ENCODE peak calls at places on chromosomes 5 and 9, in six cellular contexts. One of them, this sample, is unnamed.

GRCh38 chr9:107487521-107488399 is 1.8 kb downstream of the KLF4 start:
- DNase-seq in ovary: peak; percentile 60
- DNase-seq in PC-3: peak; percentile 79
- DNase-seq in CD8-positive, alpha-beta memory T cell: no peak
- DNase-seq in H7: peak; percentile 81
- DNase-seq in left ventricle myocardium inferior: peak; percentile 45
- DNase-seq in this sample: no peak

GRCh38 chr9:109466623-109467590 is 31.2 kb downstream of the PTPN3 start:
- DNase-seq in PC-3: peak; percentile 18
- DNase-seq in H7: no peak
- DNase-seq in ovary: no peak
- DNase-seq in left ventricle myocardium inferior: no peak
- DNase-seq in CD8-positive, alpha-beta memory T cell: no peak
- DNase-seq in this sample: no peak

GRCh38 chr9:37386988-37387387 is 35.5 kb upstream of the GRHPR start:
- DNase-seq in CD8-positive, alpha-beta memory T cell: no peak
- DNase-seq in left ventricle myocardium inferior: no peak
- DNase-seq in H7: no peak
- DNase-seq in PC-3: no peak
- DNase-seq in ovary: no peak
- DNase-seq in this sample: no peak

GRCh38 chr9:89892920-89893319 is 288.1 kb downstream of the GADD45G start:
- DNase-seq in PC-3: no peak
- DNase-seq in ovary: no peak
- DNase-seq in H7: no peak
- DNase-seq in CD8-positive, alpha-beta memory T cell: no peak
- DNase-seq in left ventricle myocardium inferior: no peak
- DNase-seq in this sample: no peak

GRCh38 chr5:43556857-43557593 is at the start of gene PAIP1:
- DNase-seq in ovary: peak; percentile 79
- DNase-seq in H7: peak; percentile 90
- DNase-seq in left ventricle myocardium inferior: peak; percentile 85
- DNase-seq in PC-3: peak; percentile 89
- DNase-seq in CD8-positive, alpha-beta memory T cell: peak; percentile 74
- DNase-seq in this sample: peak; percentile 91

GRCh38 chr5:150122158-150122510 is 33.5 kb downstream of the PDGFRB start:
- DNase-seq in ovary: peak; percentile 18
- DNase-seq in CD8-positive, alpha-beta memory T cell: no peak
- DNase-seq in H7: peak; percentile 91
- DNase-seq in PC-3: peak; percentile 31
- DNase-seq in left ventricle myocardium inferior: no peak
- DNase-seq in this sample: peak; percentile 33

GRCh38 chr5:111360173-111360572 is 136.0 kb downstream of the CAMK4 start:
- DNase-seq in CD8-positive, alpha-beta memory T cell: no peak
- DNase-seq in ovary: no peak
- DNase-seq in PC-3: no peak
- DNase-seq in left ventricle myocardium inferior: no peak
- DNase-seq in H7: no peak
- DNase-seq in this sample: no peak

GRCh38 chr5:127549551-127549950 is 32.1 kb downstream of the PRRC1 start:
- DNase-seq in left ventricle myocardium inferior: no peak
- DNase-seq in H7: no peak
- DNase-seq in ovary: no peak
- DNase-seq in CD8-positive, alpha-beta memory T cell: no peak
- DNase-seq in PC-3: peak; percentile 35
- DNase-seq in this sample: no peak

GRCh38 chr5:174793684-174794328 is 69.4 kb downstream of the MSX2 start:
- DNase-seq in CD8-positive, alpha-beta memory T cell: no peak
- DNase-seq in PC-3: peak; percentile 61
- DNase-seq in left ventricle myocardium inferior: peak; percentile 47
- DNase-seq in ovary: peak; percentile 15
- DNase-seq in H7: peak; percentile 88
- DNase-seq in this sample: peak; percentile 62

GRCh38 chr9:95724253-95724991 is 151.1 kb upstream of the ERCC6L2 start:
- DNase-seq in PC-3: no peak
- DNase-seq in left ventricle myocardium inferior: no peak
- DNase-seq in ovary: no peak
- DNase-seq in CD8-positive, alpha-beta memory T cell: peak; percentile 38
- DNase-seq in H7: no peak
- DNase-seq in this sample: no peak

GRCh38 chr5:123209163-123210013 is 120.3 kb downstream of the PRDM6 start:
- DNase-seq in PC-3: peak; percentile 62
- DNase-seq in H7: no peak
- DNase-seq in ovary: no peak
- DNase-seq in CD8-positive, alpha-beta memory T cell: no peak
- DNase-seq in left ventricle myocardium inferior: no peak
- DNase-seq in this sample: peak; percentile 80

GRCh38 chr5:102713682-102714231 is 41.3 kb upstream of the PAM start:
- DNase-seq in H7: no peak
- DNase-seq in PC-3: no peak
- DNase-seq in CD8-positive, alpha-beta memory T cell: no peak
- DNase-seq in ovary: no peak
- DNase-seq in left ventricle myocardium inferior: no peak
- DNase-seq in this sample: no peak

GRCh38 chr9:133821606-133822438 is 83.7 kb upstream of the SARDH start:
- DNase-seq in PC-3: no peak
- DNase-seq in ovary: no peak
- DNase-seq in H7: no peak
- DNase-seq in CD8-positive, alpha-beta memory T cell: no peak
- DNase-seq in left ventricle myocardium inferior: no peak
- DNase-seq in this sample: no peak

GRCh38 chr9:7536310-7536939 is 263.2 kb downstream of the DMAC1 start:
- DNase-seq in ovary: no peak
- DNase-seq in PC-3: peak; percentile 24
- DNase-seq in left ventricle myocardium inferior: no peak
- DNase-seq in H7: peak; percentile 28
- DNase-seq in CD8-positive, alpha-beta memory T cell: no peak
- DNase-seq in this sample: peak; percentile 10

GRCh38 chr9:27365977-27366376 is 69.0 kb upstream of the EQTN start:
- DNase-seq in H7: no peak
- DNase-seq in ovary: no peak
- DNase-seq in CD8-positive, alpha-beta memory T cell: no peak
- DNase-seq in PC-3: no peak
- DNase-seq in left ventricle myocardium inferior: no peak
- DNase-seq in this sample: no peak

GRCh38 chr5:76401801-76402250 is 1.3 kb upstream of the IQGAP2 start:
- DNase-seq in CD8-positive, alpha-beta memory T cell: no peak
- DNase-seq in ovary: no peak
- DNase-seq in H7: no peak
- DNase-seq in left ventricle myocardium inferior: no peak
- DNase-seq in PC-3: no peak
- DNase-seq in this sample: no peak

GRCh38 chr5:17359451-17359965 is 138.5 kb upstream of the TAF11L2 start:
- DNase-seq in left ventricle myocardium inferior: no peak
- DNase-seq in ovary: no peak
- DNase-seq in PC-3: no peak
- DNase-seq in H7: no peak
- DNase-seq in CD8-positive, alpha-beta memory T cell: no peak
- DNase-seq in this sample: peak; percentile 26

GRCh38 chr9:112971415-112971814 is 40.6 kb downstream of the ZNF883 start:
- DNase-seq in left ventricle myocardium inferior: no peak
- DNase-seq in H7: peak; percentile 51
- DNase-seq in ovary: no peak
- DNase-seq in PC-3: peak; percentile 29
- DNase-seq in CD8-positive, alpha-beta memory T cell: no peak
- DNase-seq in this sample: peak; percentile 8

GRCh38 chr5:125412051-125412560 is 665.7 kb upstream of the ZNF608 start:
- DNase-seq in ovary: no peak
- DNase-seq in PC-3: peak; percentile 64
- DNase-seq in H7: peak; percentile 15
- DNase-seq in CD8-positive, alpha-beta memory T cell: no peak
- DNase-seq in left ventricle myocardium inferior: no peak
- DNase-seq in this sample: no peak

GRCh38 chr5:56310711-56311204 is 77.6 kb upstream of the ANKRD55 start:
- DNase-seq in PC-3: no peak
- DNase-seq in CD8-positive, alpha-beta memory T cell: no peak
- DNase-seq in H7: no peak
- DNase-seq in left ventricle myocardium inferior: no peak
- DNase-seq in ovary: no peak
- DNase-seq in this sample: peak; percentile 54

GRCh38 chr9:130527651-130528310 is 51.6 kb upstream of the FUBP3 start:
- DNase-seq in PC-3: no peak
- DNase-seq in left ventricle myocardium inferior: no peak
- DNase-seq in H7: no peak
- DNase-seq in ovary: no peak
- DNase-seq in CD8-positive, alpha-beta memory T cell: no peak
- DNase-seq in this sample: no peak

GRCh38 chr5:168365581-168366081 is 74.2 kb downstream of the WWC1 start:
- DNase-seq in CD8-positive, alpha-beta memory T cell: no peak
- DNase-seq in H7: peak; percentile 69
- DNase-seq in left ventricle myocardium inferior: no peak
- DNase-seq in PC-3: peak; percentile 75
- DNase-seq in ovary: no peak
- DNase-seq in this sample: peak; percentile 63

GRCh38 chr5:149448831-149449714 is 70.0 kb upstream of the IL17B start:
- DNase-seq in H7: peak; percentile 69
- DNase-seq in PC-3: peak; percentile 61
- DNase-seq in ovary: no peak
- DNase-seq in left ventricle myocardium inferior: no peak
- DNase-seq in CD8-positive, alpha-beta memory T cell: no peak
- DNase-seq in this sample: no peak

GRCh38 chr9:8826281-8826680 is 1026.7 kb upstream of the DMAC1 start:
- DNase-seq in left ventricle myocardium inferior: no peak
- DNase-seq in H7: no peak
- DNase-seq in ovary: no peak
- DNase-seq in PC-3: no peak
- DNase-seq in CD8-positive, alpha-beta memory T cell: no peak
- DNase-seq in this sample: no peak

GRCh38 chr5:158637039-158637438 is 462.7 kb downstream of the EBF1 start:
- DNase-seq in ovary: no peak
- DNase-seq in PC-3: no peak
- DNase-seq in CD8-positive, alpha-beta memory T cell: no peak
- DNase-seq in H7: no peak
- DNase-seq in left ventricle myocardium inferior: no peak
- DNase-seq in this sample: no peak

GRCh38 chr9:106830527-106831140 is 32.3 kb upstream of the ZNF462 start:
- DNase-seq in PC-3: no peak
- DNase-seq in H7: no peak
- DNase-seq in left ventricle myocardium inferior: no peak
- DNase-seq in CD8-positive, alpha-beta memory T cell: no peak
- DNase-seq in ovary: no peak
- DNase-seq in this sample: no peak

GRCh38 chr9:81851340-81851739 is 76.9 kb upstream of the SPATA31D4 start:
- DNase-seq in H7: no peak
- DNase-seq in ovary: no peak
- DNase-seq in left ventricle myocardium inferior: no peak
- DNase-seq in PC-3: no peak
- DNase-seq in CD8-positive, alpha-beta memory T cell: no peak
- DNase-seq in this sample: no peak

DNA sequence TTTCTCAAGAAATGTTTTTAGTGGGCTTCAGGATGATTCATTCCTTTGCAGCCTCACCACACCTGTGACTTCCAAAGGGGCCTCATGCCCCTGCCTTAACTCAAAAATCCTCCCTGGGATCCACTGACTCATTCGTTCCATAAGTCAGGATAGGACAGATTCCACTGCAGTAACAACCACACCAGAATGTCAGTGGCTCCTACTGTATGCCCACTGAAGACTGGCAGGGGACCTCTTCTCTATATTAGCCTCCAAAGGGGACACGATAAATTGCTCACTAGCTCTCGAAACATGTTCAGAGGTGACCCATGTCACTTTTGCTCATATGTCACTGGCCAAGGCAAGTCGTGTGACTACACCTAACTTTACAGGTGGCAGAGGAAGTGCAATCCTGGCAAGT is 25.7 kb upstream of the LHX2 start:
- DNase-seq in left ventricle myocardium inferior: no peak
- DNase-seq in H7: no peak
- DNase-seq in CD8-positive, alpha-beta memory T cell: no peak
- DNase-seq in PC-3: no peak
- DNase-seq in ovary: no peak
- DNase-seq in this sample: no peak
- H3K27me3 ChIP-seq in left ventricle myocardium inferior: peaks cover 61% of the 10 kb centered on the region
- H3K27me3 ChIP-seq in H7: peaks cover 6% of the 10 kb centered on the region
- H3K27me3 ChIP-seq in CD8-positive, alpha-beta memory T cell: peaks cover 3% of the 10 kb centered on the region
- H3K27me3 ChIP-seq in PC-3: peaks cover 12% of the 10 kb centered on the region
- H3K27me3 ChIP-seq in ovary: no peaks in the 10 kb centered on the region
- H3K27me3 ChIP-seq in this sample: no peaks in the 10 kb centered on the region

DNA sequence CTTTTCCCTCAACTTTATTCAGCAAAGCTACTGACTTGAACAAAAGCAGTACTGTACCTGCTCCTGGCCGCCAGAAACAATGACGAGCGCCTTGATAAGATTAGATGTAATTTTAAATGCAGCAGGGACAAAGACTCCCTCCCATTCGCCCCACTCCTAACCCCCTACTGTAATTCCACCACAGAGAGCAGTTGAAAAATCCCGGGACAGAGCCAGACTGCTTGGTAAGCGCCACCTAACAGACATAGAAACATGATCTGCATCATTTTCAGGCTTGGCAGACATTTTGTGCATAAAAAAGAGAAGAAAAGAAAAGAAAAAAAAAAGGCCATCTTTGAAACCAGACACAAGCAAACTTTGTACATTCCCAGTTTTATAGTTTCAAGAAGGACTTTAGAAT is 81.9 kb downstream of the ISL1 start:
- DNase-seq in ovary: no peak
- DNase-seq in PC-3: peak; percentile 23
- DNase-seq in left ventricle myocardium inferior: no peak
- DNase-seq in H7: no peak
- DNase-seq in CD8-positive, alpha-beta memory T cell: no peak
- DNase-seq in this sample: no peak
- H3K27me3 ChIP-seq in ovary: no peaks in the 10 kb centered on the region
- H3K27me3 ChIP-seq in PC-3: no peaks in the 10 kb centered on the region
- H3K27me3 ChIP-seq in left ventricle myocardium inferior: no peaks in the 10 kb centered on the region
- H3K27me3 ChIP-seq in H7: no peaks in the 10 kb centered on the region
- H3K27me3 ChIP-seq in CD8-positive, alpha-beta memory T cell: no peaks in the 10 kb centered on the region
- H3K27me3 ChIP-seq in this sample: no peaks in the 10 kb centered on the region

DNA sequence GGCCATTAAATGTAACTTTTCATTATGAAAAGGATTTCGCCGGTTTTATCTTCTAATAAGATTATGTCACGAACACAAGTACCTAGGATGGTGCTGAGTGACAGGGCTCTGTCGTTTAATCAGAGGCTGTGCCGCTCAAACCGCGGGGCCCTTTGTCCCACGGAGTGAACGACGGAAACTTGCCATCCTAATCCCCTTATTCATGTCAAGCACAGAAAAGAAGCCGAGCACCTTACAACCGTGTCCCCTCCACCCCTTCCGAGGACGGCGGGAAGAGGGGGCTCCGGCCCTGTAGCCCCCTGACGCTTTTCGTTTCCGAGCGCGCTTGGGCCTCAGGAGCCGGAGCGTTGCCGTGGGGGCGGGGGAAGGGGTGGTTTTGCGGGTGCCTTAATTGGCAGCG is 11.2 kb downstream of the LMX1B start:
- DNase-seq in H7: peak; percentile 73
- DNase-seq in ovary: no peak
- DNase-seq in PC-3: no peak
- DNase-seq in CD8-positive, alpha-beta memory T cell: no peak
- DNase-seq in left ventricle myocardium inferior: no peak
- DNase-seq in this sample: no peak
- H3K27me3 ChIP-seq in H7: peaks cover 99% of the 10 kb centered on the region
- H3K27me3 ChIP-seq in ovary: peaks cover 16% of the 10 kb centered on the region
- H3K27me3 ChIP-seq in PC-3: peaks cover 28% of the 10 kb centered on the region
- H3K27me3 ChIP-seq in CD8-positive, alpha-beta memory T cell: peaks cover 68% of the 10 kb centered on the region
- H3K27me3 ChIP-seq in left ventricle myocardium inferior: peaks cover 100% of the 10 kb centered on the region
- H3K27me3 ChIP-seq in this sample: no peaks in the 10 kb centered on the region

GRCh38 chr9:86943223-86943870 is 4.0 kb downstream of the GAS1 start:
- DNase-seq in PC-3: no peak
- DNase-seq in H7: no peak
- DNase-seq in ovary: peak; percentile 37
- DNase-seq in CD8-positive, alpha-beta memory T cell: no peak
- DNase-seq in left ventricle myocardium inferior: no peak
- DNase-seq in this sample: no peak
- H3K27me3 ChIP-seq in PC-3: peaks cover 62% of the 10 kb centered on the region
- H3K27me3 ChIP-seq in H7: peaks cover 55% of the 10 kb centered on the region
- H3K27me3 ChIP-seq in ovary: no peaks in the 10 kb centered on the region
- H3K27me3 ChIP-seq in CD8-positive, alpha-beta memory T cell: peaks cover 36% of the 10 kb centered on the region
- H3K27me3 ChIP-seq in left ventricle myocardium inferior: peaks cover 34% of the 10 kb centered on the region
- H3K27me3 ChIP-seq in this sample: no peaks in the 10 kb centered on the region

GRCh38 chr9:97758334-97758916 is 61.3 kb upstream of the XPA start:
- DNase-seq in ovary: no peak
- DNase-seq in H7: no peak
- DNase-seq in PC-3: no peak
- DNase-seq in CD8-positive, alpha-beta memory T cell: no peak
- DNase-seq in left ventricle myocardium inferior: no peak
- DNase-seq in this sample: no peak
- H3K27me3 ChIP-seq in ovary: no peaks in the 10 kb centered on the region
- H3K27me3 ChIP-seq in H7: no peaks in the 10 kb centered on the region
- H3K27me3 ChIP-seq in PC-3: no peaks in the 10 kb centered on the region
- H3K27me3 ChIP-seq in CD8-positive, alpha-beta memory T cell: peaks cover 12% of the 10 kb centered on the region
- H3K27me3 ChIP-seq in left ventricle myocardium inferior: peaks cover 62% of the 10 kb centered on the region
- H3K27me3 ChIP-seq in this sample: no peaks in the 10 kb centered on the region